ENCODE peak calls at places on chromosome 2, in four cellular contexts. X is A549, V is K562, T is H1. D is an unnamed sample.

GRCh38 chr2:30984141-30984540 is 154.1 kb downstream of the GALNT14 start:
- DNase-seq in X (no peak), V (no peak), T (no peak), D (no peak)

GRCh38 chr2:159399716-159400525 is 113.4 kb upstream of the WDSUB1 start:
- DNase-seq in X (no peak), V (no peak), T (no peak), D (no peak)

GRCh38 chr2:175010848-175011254 is 5.7 kb upstream of the CHN1 start:
- DNase-seq in X (no peak), V (no peak), T (no peak), D (no peak)

GRCh38 chr2:10920764-10921468 is 9.2 kb downstream of the KCNF1 start:
- DNase-seq in X (no peak), V (no peak), T (no peak), D (no peak)

GRCh38 chr2:101231937-101232336 is 20.7 kb upstream of the CNOT11 start:
- DNase-seq in X (no peak), V (peak), T (no peak), D (no peak)

GRCh38 chr2:225584821-225585220 is 185.3 kb downstream of the NYAP2 start:
- DNase-seq in X (peak), V (peak), T (no peak), D (no peak)

GRCh38 chr2:177334940-177335543 is 57.5 kb upstream of the AGPS start:
- DNase-seq in X (peak), V (peak), T (no peak), D (peak)

GRCh38 chr2:65071499-65072180 is 15.4 kb downstream of the CEP68 start:
- DNase-seq in X (no peak), V (no peak), T (no peak), D (no peak)

GRCh38 chr2:27264253-27264752 is 1.5 kb upstream of the SLC30A3 start:
- DNase-seq in X (no peak), V (no peak), T (no peak), D (no peak)

GRCh38 chr2:43454791-43455190 is 141.0 kb downstream of the THADA start:
- DNase-seq in X (no peak), V (no peak), T (no peak), D (no peak)
- TF ChIP-seq HDAC2 in X (no peak), V (no peak), T (no peak), D (no peak)

DNA sequence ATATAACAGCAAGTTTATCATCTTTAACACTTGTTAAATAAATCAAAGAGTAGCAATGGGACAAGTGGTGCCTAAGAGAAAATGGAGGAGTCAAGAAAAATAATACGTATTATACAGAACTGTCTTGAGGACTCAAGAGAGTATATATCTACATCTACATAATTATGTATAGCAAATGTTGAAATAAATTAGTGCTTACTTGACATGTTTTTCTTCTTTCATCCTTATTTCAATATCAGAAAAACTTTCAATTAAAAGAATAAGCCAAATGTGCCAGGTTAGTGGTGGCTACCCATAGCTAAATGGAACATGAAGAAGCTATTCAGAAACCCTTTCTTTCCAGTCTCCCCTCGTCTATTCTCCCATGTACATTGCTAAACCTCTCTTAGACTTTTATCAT is 267.3 kb upstream of the SPOPL start:
- DNase-seq in X (no peak), V (no peak), T (no peak), D (no peak)
- TF ChIP-seq CHD2 in X (no peak), V (no peak), T (no peak), D (no peak)

GRCh38 chr2:15220618-15221017 is 340.5 kb downstream of the NBAS start:
- DNase-seq in X (no peak), V (no peak), T (no peak), D (no peak)

GRCh38 chr2:15222856-15223255 is 338.3 kb downstream of the NBAS start:
- DNase-seq in X (no peak), V (no peak), T (no peak), D (no peak)

GRCh38 chr2:15223887-15224286 is 337.2 kb downstream of the NBAS start:
- DNase-seq in X (no peak), V (no peak), T (no peak), D (no peak)

DNA sequence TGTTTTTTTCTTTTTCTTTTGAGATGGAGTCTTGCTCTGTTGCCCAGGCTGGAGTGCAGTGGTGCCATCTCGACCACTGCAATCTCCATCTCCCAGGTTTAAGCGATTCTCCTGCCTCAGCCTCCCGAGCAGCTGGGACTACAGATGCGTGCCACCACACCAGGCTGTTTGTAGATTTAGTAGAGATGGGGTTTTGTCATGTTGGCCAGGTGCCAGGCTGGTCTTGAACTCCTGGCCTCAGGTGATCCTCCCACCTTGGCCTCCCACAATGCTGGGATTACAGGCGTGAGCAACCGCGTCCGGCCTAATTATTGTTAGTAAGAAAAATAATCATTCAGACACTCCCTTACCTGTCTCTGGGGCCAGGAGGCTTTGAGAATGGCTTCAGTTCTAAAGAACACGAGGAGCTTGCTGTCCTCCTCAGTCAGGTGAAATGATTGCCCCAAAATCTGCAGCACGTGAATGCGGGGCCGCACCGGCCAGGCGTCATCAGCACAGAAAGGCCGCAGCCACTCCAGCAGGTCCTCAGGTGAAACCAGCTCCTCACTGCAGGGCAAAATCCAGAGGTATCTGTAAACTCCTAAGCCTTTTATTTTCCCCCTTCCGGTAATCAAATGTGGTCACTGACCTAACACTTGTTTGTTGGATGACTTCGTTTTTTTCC is 342.6 kb downstream of the NBAS start:
- DNase-seq in X (no peak), V (no peak), T (no peak), D (no peak)
- TF ChIP-seq MAFK in X (no peak), V (no peak), T (no peak), D (no peak)

DNA sequence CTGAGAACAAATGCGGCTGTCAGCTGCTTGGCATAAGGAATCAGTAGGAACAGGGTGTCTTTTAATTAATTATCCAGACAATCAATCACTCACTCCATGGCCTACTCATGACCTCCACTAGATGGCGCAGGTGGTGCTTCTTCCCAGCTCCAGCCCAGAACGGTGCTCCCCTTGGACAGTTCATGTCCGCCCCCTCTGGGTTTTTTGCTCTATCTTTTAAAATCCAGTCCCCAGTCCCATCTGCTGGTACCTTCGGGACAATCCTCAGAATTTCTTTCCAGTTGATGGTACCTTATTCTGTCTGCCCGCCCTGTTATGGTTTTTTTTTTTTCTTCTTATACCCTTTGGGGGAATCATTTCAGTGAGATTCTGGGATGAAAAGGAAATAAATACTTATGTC is 99.8 kb downstream of the CACNB4 start:
- DNase-seq in X (peak), V (peak), T (no peak), D (peak)
- TF ChIP-seq HDAC2 in X (no peak), V (no peak), T (no peak), D (no peak)

DNA sequence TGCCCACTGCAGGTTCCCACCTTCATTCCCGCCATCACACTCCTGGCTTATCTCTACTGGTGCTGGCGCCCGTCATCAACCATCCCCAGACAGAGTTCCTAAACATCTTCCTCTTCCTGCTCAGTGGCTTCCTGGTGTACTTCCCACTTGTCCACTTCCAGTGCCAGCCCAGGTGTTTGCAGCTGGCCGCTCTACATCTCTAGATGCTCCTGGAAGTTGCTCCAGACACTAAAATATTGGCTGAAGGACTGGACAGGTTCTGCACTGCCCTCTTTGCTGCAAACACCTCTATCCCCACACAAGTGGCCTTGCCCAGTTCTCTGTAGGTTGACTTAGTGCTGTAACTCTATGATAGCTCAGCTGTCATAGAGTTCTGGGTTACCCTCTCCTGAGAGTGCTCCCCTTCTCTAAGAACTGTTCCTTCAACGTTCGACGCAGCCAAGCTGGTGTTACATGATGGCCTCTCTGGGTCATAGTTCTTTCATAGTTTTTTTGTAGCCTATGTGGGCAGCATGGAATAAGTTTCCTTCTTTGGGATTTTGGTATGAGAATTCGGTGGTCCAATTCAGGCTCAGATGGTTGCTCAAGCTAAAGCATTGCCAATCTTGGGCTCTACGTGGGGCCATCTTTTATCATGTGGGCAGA is 45.8 kb upstream of the PUM2 start:
- DNase-seq in X (no peak), V (no peak), T (no peak), D (no peak)
- TF ChIP-seq CHD2 in X (no peak), V (no peak), T (no peak), D (no peak)

GRCh38 chr2:148928395-148928794 is 53.4 kb downstream of the KIF5C start:
- DNase-seq in X (no peak), V (no peak), T (no peak), D (no peak)
- TF ChIP-seq MAFK in X (no peak), V (no peak), T (no peak), D (no peak)

DNA sequence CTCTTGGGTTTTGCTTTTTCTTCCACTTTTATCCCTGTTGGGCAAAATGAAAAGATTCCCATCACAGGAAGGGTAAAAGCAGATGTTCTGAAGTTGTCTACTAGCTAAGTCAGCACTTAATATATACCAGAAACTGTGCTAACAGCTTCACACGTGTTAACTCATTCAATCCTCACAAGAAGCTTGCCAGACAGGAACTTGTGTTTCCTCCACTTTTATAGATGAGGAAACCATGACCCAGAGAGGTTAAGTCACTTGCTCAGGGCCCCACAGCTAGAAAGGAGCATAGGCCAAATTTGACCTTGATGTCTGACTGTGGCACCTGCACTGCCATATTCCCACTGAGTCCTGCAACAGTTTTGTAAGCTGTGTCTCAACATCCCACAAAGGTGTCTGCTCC is 76.8 kb upstream of the EPC2 start:
- DNase-seq in X (no peak), V (no peak), T (no peak), D (no peak)
- TF ChIP-seq HDAC2 in X (no peak), V (no peak), T (no peak), D (no peak)

GRCh38 chr2:13002536-13002935 is 285.8 kb downstream of the TRIB2 start:
- DNase-seq in X (no peak), V (no peak), T (no peak), D (no peak)
- TF ChIP-seq CHD2 in X (no peak), V (no peak), T (no peak), D (no peak)

DNA sequence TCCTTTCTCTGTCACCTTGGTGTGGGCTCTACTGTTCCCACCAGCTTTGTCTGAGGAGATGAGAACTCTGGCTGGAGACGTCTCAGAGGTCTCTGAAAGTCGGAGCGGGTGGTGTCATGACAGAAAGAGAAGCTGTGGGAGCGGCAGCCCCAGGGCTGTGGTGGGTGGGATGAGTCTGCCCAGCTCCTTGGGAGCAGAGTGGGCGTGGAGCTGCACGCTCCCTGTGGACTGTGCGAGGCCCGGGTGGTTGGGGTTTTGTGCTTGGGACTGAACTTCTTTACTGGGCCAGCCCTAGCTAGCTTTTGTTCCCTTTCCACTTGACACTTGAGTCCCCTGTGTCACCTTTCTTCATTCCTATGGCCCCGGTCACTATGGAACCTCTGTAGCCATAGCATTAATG is 10.4 kb downstream of the TOGARAM2 start:
- DNase-seq in X (no peak), V (no peak), T (no peak), D (no peak)
- TF ChIP-seq MAFK in X (no peak), V (no peak), T (no peak), D (no peak)

DNA sequence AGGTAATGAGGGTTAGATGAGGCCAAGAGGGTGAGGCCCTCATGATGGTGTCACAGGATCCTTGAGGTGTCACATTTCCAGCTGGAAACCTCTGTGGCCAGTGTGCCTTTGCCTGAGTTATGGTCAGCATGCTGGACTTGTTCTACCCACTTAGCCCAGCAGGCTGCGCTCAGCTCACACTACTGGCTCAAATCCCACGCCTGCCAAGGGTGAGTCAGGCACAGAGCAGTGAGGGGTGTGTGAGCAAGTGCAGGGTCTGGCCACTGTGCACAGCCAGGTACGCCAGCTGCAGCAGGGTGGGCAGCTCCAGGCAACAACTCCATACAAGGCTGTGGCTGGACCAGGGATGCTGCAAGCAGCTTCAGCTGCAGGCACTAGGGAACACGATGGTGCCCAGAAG is 616.6 kb upstream of the FSHR start:
- DNase-seq in X (no peak), V (no peak), T (peak), D (peak)
- TF ChIP-seq HDAC2 in X (no peak), V (no peak), T (no peak), D (no peak)